ENCODE peak calls at places on chromosomes 13 and 19, in six cellular contexts. One of them, this sample, is unnamed.

GRCh38 chr13:29849071-29849541 is 1.3 kb downstream of the UBL3 start:
- DNase-seq in NCI-H187: no peak
- DNase-seq in T-helper 2 cell: peak; percentile 17
- DNase-seq in heart left ventricle: peak; percentile 31
- DNase-seq in NCI-H345: peak; percentile 39
- DNase-seq in fibroblast of mammary gland: peak; percentile 39
- DNase-seq in this sample: peak; percentile 18

GRCh38 chr19:6476155-6476895 is 5.3 kb downstream of the DENND1C start:
- DNase-seq in NCI-H187: no peak
- DNase-seq in T-helper 2 cell: peak; percentile 61
- DNase-seq in heart left ventricle: no peak
- DNase-seq in NCI-H345: peak; percentile 93
- DNase-seq in fibroblast of mammary gland: peak; percentile 40
- DNase-seq in this sample: peak; percentile 29

GRCh38 chr13:20608438-20609020 is 41.6 kb downstream of the IFT88 start:
- DNase-seq in NCI-H187: no peak
- DNase-seq in T-helper 2 cell: no peak
- DNase-seq in heart left ventricle: no peak
- DNase-seq in NCI-H345: no peak
- DNase-seq in fibroblast of mammary gland: peak; percentile 3
- DNase-seq in this sample: peak; percentile 35

GRCh38 chr13:45674908-45675307 is 27.2 kb upstream of the CBY2 start:
- DNase-seq in NCI-H187: no peak
- DNase-seq in T-helper 2 cell: no peak
- DNase-seq in heart left ventricle: no peak
- DNase-seq in NCI-H345: peak; percentile 4
- DNase-seq in fibroblast of mammary gland: peak; percentile 77
- DNase-seq in this sample: no peak

GRCh38 chr19:36009220-36009619 is 607 bp upstream of the SYNE4 start:
- DNase-seq in NCI-H187: peak; percentile 27
- DNase-seq in T-helper 2 cell: no peak
- DNase-seq in heart left ventricle: peak; percentile 76
- DNase-seq in NCI-H345: peak; percentile 75
- DNase-seq in fibroblast of mammary gland: peak; percentile 54
- DNase-seq in this sample: peak; percentile 78

GRCh38 chr19:8259922-8260247 is 48.3 kb downstream of the CD320 start:
- DNase-seq in NCI-H187: no peak
- DNase-seq in T-helper 2 cell: no peak
- DNase-seq in heart left ventricle: no peak
- DNase-seq in NCI-H345: no peak
- DNase-seq in fibroblast of mammary gland: no peak
- DNase-seq in this sample: no peak

GRCh38 chr13:32323912-32324311 is 8.6 kb downstream of the BRCA2 start:
- DNase-seq in NCI-H187: no peak
- DNase-seq in T-helper 2 cell: no peak
- DNase-seq in heart left ventricle: no peak
- DNase-seq in NCI-H345: no peak
- DNase-seq in fibroblast of mammary gland: peak; percentile 74
- DNase-seq in this sample: no peak

GRCh38 chr13:43846496-43846895 is 33.0 kb downstream of the CCDC122 start:
- DNase-seq in NCI-H187: no peak
- DNase-seq in T-helper 2 cell: no peak
- DNase-seq in heart left ventricle: no peak
- DNase-seq in NCI-H345: no peak
- DNase-seq in fibroblast of mammary gland: peak; percentile 61
- DNase-seq in this sample: no peak

GRCh38 chr19:19514215-19514633 is 1.1 kb downstream of the TSSK6 start:
- DNase-seq in NCI-H187: no peak
- DNase-seq in T-helper 2 cell: no peak
- DNase-seq in heart left ventricle: peak; percentile 90
- DNase-seq in NCI-H345: no peak
- DNase-seq in fibroblast of mammary gland: peak; percentile 66
- DNase-seq in this sample: peak; percentile 76

GRCh38 chr13:43303040-43303729 is 279.8 kb downstream of the DNAJC15 start:
- DNase-seq in NCI-H187: no peak
- DNase-seq in T-helper 2 cell: no peak
- DNase-seq in heart left ventricle: peak; percentile 78
- DNase-seq in NCI-H345: peak; percentile 25
- DNase-seq in fibroblast of mammary gland: peak; percentile 61
- DNase-seq in this sample: peak; percentile 69

GRCh38 chr19:49987159-49987698 is 26.3 kb upstream of the SIGLEC11 start:
- DNase-seq in NCI-H187: no peak
- DNase-seq in T-helper 2 cell: peak; percentile 66
- DNase-seq in heart left ventricle: peak; percentile 92
- DNase-seq in NCI-H345: no peak
- DNase-seq in fibroblast of mammary gland: peak; percentile 91
- DNase-seq in this sample: peak; percentile 94

GRCh38 chr19:1882089-1882785 is 3.1 kb downstream of the ABHD17A start:
- DNase-seq in NCI-H187: no peak
- DNase-seq in T-helper 2 cell: peak; percentile 92
- DNase-seq in heart left ventricle: no peak
- DNase-seq in NCI-H345: no peak
- DNase-seq in fibroblast of mammary gland: no peak
- DNase-seq in this sample: no peak

GRCh38 chr19:3360494-3361383 is 5.6 kb upstream of the NFIC start:
- DNase-seq in NCI-H187: no peak
- DNase-seq in T-helper 2 cell: peak; percentile 64
- DNase-seq in heart left ventricle: peak; percentile 89
- DNase-seq in NCI-H345: no peak
- DNase-seq in fibroblast of mammary gland: peak; percentile 32
- DNase-seq in this sample: peak; percentile 67

GRCh38 chr13:78478183-78478582 is 125.2 kb downstream of the POU4F1 start:
- DNase-seq in NCI-H187: no peak
- DNase-seq in T-helper 2 cell: no peak
- DNase-seq in heart left ventricle: no peak
- DNase-seq in NCI-H345: no peak
- DNase-seq in fibroblast of mammary gland: no peak
- DNase-seq in this sample: no peak

GRCh38 chr19:1483067-1483978 is 4.3 kb upstream of the C19orf25 start:
- DNase-seq in NCI-H187: no peak
- DNase-seq in T-helper 2 cell: no peak
- DNase-seq in heart left ventricle: no peak
- DNase-seq in NCI-H345: no peak
- DNase-seq in fibroblast of mammary gland: no peak
- DNase-seq in this sample: no peak

GRCh38 chr19:15443838-15444237 is 5.9 kb downstream of the WIZ start:
- DNase-seq in NCI-H187: no peak
- DNase-seq in T-helper 2 cell: no peak
- DNase-seq in heart left ventricle: peak; percentile 85
- DNase-seq in NCI-H345: no peak
- DNase-seq in fibroblast of mammary gland: no peak
- DNase-seq in this sample: no peak

GRCh38 chr19:19176950-19177349 is 6.9 kb upstream of the MEF2B start:
- DNase-seq in NCI-H187: no peak
- DNase-seq in T-helper 2 cell: no peak
- DNase-seq in heart left ventricle: no peak
- DNase-seq in NCI-H345: no peak
- DNase-seq in fibroblast of mammary gland: peak; percentile 13
- DNase-seq in this sample: no peak

GRCh38 chr13:85236431-85236830 is 562.8 kb downstream of the SLITRK6 start:
- DNase-seq in NCI-H187: no peak
- DNase-seq in T-helper 2 cell: no peak
- DNase-seq in heart left ventricle: no peak
- DNase-seq in NCI-H345: no peak
- DNase-seq in fibroblast of mammary gland: peak; percentile 49
- DNase-seq in this sample: no peak

GRCh38 chr19:16370671-16371391 is 46.2 kb downstream of the KLF2 start:
- DNase-seq in NCI-H187: no peak
- DNase-seq in T-helper 2 cell: peak; percentile 52
- DNase-seq in heart left ventricle: no peak
- DNase-seq in NCI-H345: no peak
- DNase-seq in fibroblast of mammary gland: no peak
- DNase-seq in this sample: no peak

GRCh38 chr19:46818812-46819211 is 30.4 kb upstream of the SLC1A5 start:
- DNase-seq in NCI-H187: no peak
- DNase-seq in T-helper 2 cell: no peak
- DNase-seq in heart left ventricle: no peak
- DNase-seq in NCI-H345: no peak
- DNase-seq in fibroblast of mammary gland: peak; percentile 53
- DNase-seq in this sample: no peak

GRCh38 chr19:33797821-33798633 is 1.4 kb downstream of the KCTD15 start:
- DNase-seq in NCI-H187: no peak
- DNase-seq in T-helper 2 cell: no peak
- DNase-seq in heart left ventricle: peak; percentile 68
- DNase-seq in NCI-H345: no peak
- DNase-seq in fibroblast of mammary gland: no peak
- DNase-seq in this sample: peak; percentile 73

GRCh38 chr19:41753936-41754529 is 1.3 kb upstream of the CEACAM6 start:
- DNase-seq in NCI-H187: peak; percentile 55
- DNase-seq in T-helper 2 cell: peak; percentile 20
- DNase-seq in heart left ventricle: no peak
- DNase-seq in NCI-H345: peak; percentile 27
- DNase-seq in fibroblast of mammary gland: peak; percentile 31
- DNase-seq in this sample: peak; percentile 52

GRCh38 chr19:45864629-45865082 is 530 bp downstream of the FOXA3 start:
- DNase-seq in NCI-H187: no peak
- DNase-seq in T-helper 2 cell: no peak
- DNase-seq in heart left ventricle: no peak
- DNase-seq in NCI-H345: no peak
- DNase-seq in fibroblast of mammary gland: no peak
- DNase-seq in this sample: no peak

GRCh38 chr19:6947745-6948144 is 60.4 kb downstream of the ADGRE1 start:
- DNase-seq in NCI-H187: no peak
- DNase-seq in T-helper 2 cell: no peak
- DNase-seq in heart left ventricle: no peak
- DNase-seq in NCI-H345: no peak
- DNase-seq in fibroblast of mammary gland: peak; percentile 71
- DNase-seq in this sample: no peak

GRCh38 chr13:50543767-50544166 is 299.7 kb downstream of the DLEU7 start:
- DNase-seq in NCI-H187: no peak
- DNase-seq in T-helper 2 cell: no peak
- DNase-seq in heart left ventricle: no peak
- DNase-seq in NCI-H345: peak; percentile 5
- DNase-seq in fibroblast of mammary gland: peak; percentile 81
- DNase-seq in this sample: peak; percentile 48

GRCh38 chr19:2983351-2984195 is 6.2 kb downstream of the TLE6 start:
- DNase-seq in NCI-H187: peak; percentile 98
- DNase-seq in T-helper 2 cell: no peak
- DNase-seq in heart left ventricle: peak; percentile 83
- DNase-seq in NCI-H345: peak; percentile 97
- DNase-seq in fibroblast of mammary gland: peak; percentile 70
- DNase-seq in this sample: peak; percentile 87

GRCh38 chr19:35053667-35054293 is 12.3 kb downstream of the HPN start:
- DNase-seq in NCI-H187: no peak
- DNase-seq in T-helper 2 cell: no peak
- DNase-seq in heart left ventricle: no peak
- DNase-seq in NCI-H345: no peak
- DNase-seq in fibroblast of mammary gland: no peak
- DNase-seq in this sample: no peak

GRCh38 chr13:89763011-89763410 is 1584.5 kb upstream of the MIR17HG start:
- DNase-seq in NCI-H187: no peak
- DNase-seq in T-helper 2 cell: no peak
- DNase-seq in heart left ventricle: no peak
- DNase-seq in NCI-H345: no peak
- DNase-seq in fibroblast of mammary gland: no peak
- DNase-seq in this sample: no peak

GRCh38 chr13:72255908-72256307 is 388.9 kb upstream of the DACH1 start:
- DNase-seq in NCI-H187: no peak
- DNase-seq in T-helper 2 cell: no peak
- DNase-seq in heart left ventricle: no peak
- DNase-seq in NCI-H345: peak; percentile 39
- DNase-seq in fibroblast of mammary gland: peak; percentile 0
- DNase-seq in this sample: peak; percentile 40

GRCh38 chr13:27928805-27929753 is 9.3 kb downstream of the PDX1 start:
- DNase-seq in NCI-H187: no peak
- DNase-seq in T-helper 2 cell: no peak
- DNase-seq in heart left ventricle: no peak
- DNase-seq in NCI-H345: no peak
- DNase-seq in fibroblast of mammary gland: no peak
- DNase-seq in this sample: no peak

GRCh38 chr13:76944457-76944856 is 3.9 kb upstream of the ACOD1 start:
- DNase-seq in NCI-H187: no peak
- DNase-seq in T-helper 2 cell: no peak
- DNase-seq in heart left ventricle: no peak
- DNase-seq in NCI-H345: no peak
- DNase-seq in fibroblast of mammary gland: peak; percentile 81
- DNase-seq in this sample: no peak

GRCh38 chr13:90999401-90999800 is 348.1 kb upstream of the MIR17HG start:
- DNase-seq in NCI-H187: peak; percentile 59
- DNase-seq in T-helper 2 cell: no peak
- DNase-seq in heart left ventricle: no peak
- DNase-seq in NCI-H345: no peak
- DNase-seq in fibroblast of mammary gland: no peak
- DNase-seq in this sample: no peak

GRCh38 chr13:95155093-95155492 is 146.2 kb downstream of the ABCC4 start:
- DNase-seq in NCI-H187: no peak
- DNase-seq in T-helper 2 cell: no peak
- DNase-seq in heart left ventricle: no peak
- DNase-seq in NCI-H345: no peak
- DNase-seq in fibroblast of mammary gland: peak; percentile 25
- DNase-seq in this sample: no peak

GRCh38 chr19:14039181-14039580 is 7.6 kb downstream of the IL27RA start:
- DNase-seq in NCI-H187: no peak
- DNase-seq in T-helper 2 cell: no peak
- DNase-seq in heart left ventricle: no peak
- DNase-seq in NCI-H345: no peak
- DNase-seq in fibroblast of mammary gland: no peak
- DNase-seq in this sample: no peak

GRCh38 chr13:34013061-34013460 is 195.1 kb downstream of the RFC3 start:
- DNase-seq in NCI-H187: no peak
- DNase-seq in T-helper 2 cell: no peak
- DNase-seq in heart left ventricle: no peak
- DNase-seq in NCI-H345: no peak
- DNase-seq in fibroblast of mammary gland: no peak
- DNase-seq in this sample: no peak

This sample was measured in thyroid gland.